ENCODE peak calls at places on chromosomes 5 and 9, in seven cellular contexts. P is heart left ventricle, F is RWPE1, Z is fibroblast of villous mesenchyme, W is foreskin fibroblast, O is mucosa of descending colon, D is BJ. U is an unnamed sample.

GRCh38 chr5:38616061-38616460 is 59.6 kb upstream of the LIFR start:
- DNase-seq in P (no peak), F (no peak), Z (peak), W (peak), O (no peak), D (peak), U (no peak)

GRCh38 chr5:38985909-38986452 is 88.2 kb downstream of the RICTOR start:
- DNase-seq in P (no peak), F (no peak), Z (no peak), W (no peak), O (no peak), D (no peak), U (no peak)

GRCh38 chr5:59123595-59124561 is 541.0 kb downstream of the RAB3C start:
- DNase-seq in P (no peak), F (no peak), Z (peak), W (no peak), O (no peak), D (no peak), U (no peak)

GRCh38 chr5:14593326-14594036 is 11.9 kb downstream of the OTULINL start:
- DNase-seq in P (no peak), F (no peak), Z (no peak), W (peak), O (no peak), D (no peak), U (no peak)

GRCh38 chr5:179293276-179293675 is 52.0 kb downstream of the ADAMTS2 start:
- DNase-seq in P (peak), F (no peak), Z (no peak), W (no peak), O (peak), D (no peak), U (no peak)

GRCh38 chr9:113828211-113828610 is 47.9 kb upstream of the ZNF618 start:
- DNase-seq in P (no peak), F (no peak), Z (peak), W (no peak), O (no peak), D (no peak), U (peak)

GRCh38 chr5:39717186-39717897 is 292.6 kb upstream of the DAB2 start:
- DNase-seq in P (no peak), F (no peak), Z (peak), W (peak), O (no peak), D (peak), U (peak)

GRCh38 chr9:121782514-121783110 is 131.2 kb downstream of the DAB2IP start:
- DNase-seq in P (no peak), F (no peak), Z (no peak), W (no peak), O (no peak), D (no peak), U (no peak)

GRCh38 chr9:69542048-69542447 is 130.1 kb downstream of the APBA1 start:
- DNase-seq in P (no peak), F (no peak), Z (no peak), W (no peak), O (no peak), D (no peak), U (no peak)

GRCh38 chr5:179250561-179251225 is 94.6 kb downstream of the ADAMTS2 start:
- DNase-seq in P (no peak), F (no peak), Z (no peak), W (no peak), O (peak), D (no peak), U (no peak)

GRCh38 chr5:150630459-150631325 is 9.8 kb upstream of the SYNPO start:
- DNase-seq in P (peak), F (no peak), Z (no peak), W (no peak), O (no peak), D (no peak), U (no peak)

GRCh38 chr5:83925321-83925877 is 204.7 kb upstream of the HAPLN1 start:
- DNase-seq in P (no peak), F (no peak), Z (peak), W (no peak), O (no peak), D (peak), U (no peak)

GRCh38 chr5:171275822-171276544 is 33.1 kb upstream of the TLX3 start:
- DNase-seq in P (no peak), F (no peak), Z (no peak), W (no peak), O (no peak), D (no peak), U (no peak)

GRCh38 chr5:157387683-157388093 is 72.3 kb upstream of the NIPAL4 start:
- DNase-seq in P (no peak), F (peak), Z (peak), W (peak), O (no peak), D (peak), U (peak)

GRCh38 chr9:90799271-90799860 is 2.3 kb upstream of the SYK start:
- DNase-seq in P (no peak), F (no peak), Z (no peak), W (no peak), O (no peak), D (no peak), U (no peak)

GRCh38 chr9:84670106-84670800 is 724 bp downstream of the NTRK2 start:
- DNase-seq in P (peak), F (no peak), Z (no peak), W (no peak), O (peak), D (no peak), U (no peak)

GRCh38 chr9:16871358-16872151 is 1.1 kb upstream of the BNC2 start:
- DNase-seq in P (peak), F (peak), Z (peak), W (peak), O (peak), D (no peak), U (peak)

GRCh38 chr9:81898851-81899250 is 29.4 kb upstream of the SPATA31D4 start:
- DNase-seq in P (no peak), F (no peak), Z (no peak), W (no peak), O (no peak), D (no peak), U (no peak)

GRCh38 chr5:91636351-91636750 is 253.2 kb upstream of the ARRDC3 start:
- DNase-seq in P (no peak), F (no peak), Z (peak), W (no peak), O (no peak), D (no peak), U (no peak)

GRCh38 chr5:124596595-124597388 is 149.6 kb downstream of the ZNF608 start:
- DNase-seq in P (no peak), F (peak), Z (peak), W (peak), O (no peak), D (peak), U (peak)

GRCh38 chr9:18829858-18830257 is 203.2 kb downstream of the SAXO1 start:
- DNase-seq in P (no peak), F (no peak), Z (peak), W (no peak), O (no peak), D (no peak), U (peak)

GRCh38 chr5:32651638-32652037 is 59.5 kb upstream of the NPR3 start:
- DNase-seq in P (no peak), F (no peak), Z (no peak), W (no peak), O (no peak), D (no peak), U (no peak)

GRCh38 chr5:7246312-7246711 is 149.6 kb upstream of the ADCY2 start:
- DNase-seq in P (no peak), F (no peak), Z (no peak), W (no peak), O (no peak), D (no peak), U (no peak)

GRCh38 chr9:29625292-29625731 is 2052.0 kb upstream of the C9orf72 start:
- DNase-seq in P (no peak), F (no peak), Z (peak), W (peak), O (no peak), D (no peak), U (no peak)

GRCh38 chr5:83471405-83472212 is at the start of gene VCAN:
- DNase-seq in P (peak), F (peak), Z (peak), W (peak), O (peak), D (no peak), U (peak)

GRCh38 chr5:72070519-72070918 is 36.8 kb upstream of the MAP1B start:
- DNase-seq in P (no peak), F (no peak), Z (no peak), W (no peak), O (no peak), D (no peak), U (no peak)

GRCh38 chr9:107587175-107587963 is 97.8 kb upstream of the KLF4 start:
- DNase-seq in P (peak), F (no peak), Z (peak), W (no peak), O (peak), D (no peak), U (no peak)

GRCh38 chr9:38081356-38082108 is 12.5 kb upstream of the SHB start:
- DNase-seq in P (no peak), F (no peak), Z (no peak), W (no peak), O (no peak), D (no peak), U (no peak)

GRCh38 chr5:175857986-175858385 is 13.4 kb upstream of the CPLX2 start:
- DNase-seq in P (no peak), F (no peak), Z (no peak), W (no peak), O (no peak), D (no peak), U (no peak)

GRCh38 chr9:132040808-132041207 is 38.9 kb downstream of the MED27 start:
- DNase-seq in P (no peak), F (no peak), Z (no peak), W (no peak), O (no peak), D (no peak), U (no peak)
- TF ChIP-seq CTCF in P (no peak), F (no peak), Z (no peak), W (no peak), O (no peak), D (no peak), U (no peak)

GRCh38 chr5:623531-623930 is 11.4 kb downstream of the CEP72 start:
- DNase-seq in P (no peak), F (no peak), Z (no peak), W (no peak), O (peak), D (no peak), U (no peak)

GRCh38 chr5:624118-624950 is 12.2 kb downstream of the CEP72 start:
- DNase-seq in P (no peak), F (no peak), Z (no peak), W (no peak), O (peak), D (no peak), U (no peak)

GRCh38 chr5:626850-627249 is 14.7 kb downstream of the CEP72 start:
- DNase-seq in P (no peak), F (no peak), Z (peak), W (no peak), O (no peak), D (peak), U (no peak)

GRCh38 chr5:624951-625230 is 12.8 kb downstream of the CEP72 start:
- DNase-seq in P (no peak), F (no peak), Z (no peak), W (no peak), O (peak), D (no peak), U (no peak)

DNA sequence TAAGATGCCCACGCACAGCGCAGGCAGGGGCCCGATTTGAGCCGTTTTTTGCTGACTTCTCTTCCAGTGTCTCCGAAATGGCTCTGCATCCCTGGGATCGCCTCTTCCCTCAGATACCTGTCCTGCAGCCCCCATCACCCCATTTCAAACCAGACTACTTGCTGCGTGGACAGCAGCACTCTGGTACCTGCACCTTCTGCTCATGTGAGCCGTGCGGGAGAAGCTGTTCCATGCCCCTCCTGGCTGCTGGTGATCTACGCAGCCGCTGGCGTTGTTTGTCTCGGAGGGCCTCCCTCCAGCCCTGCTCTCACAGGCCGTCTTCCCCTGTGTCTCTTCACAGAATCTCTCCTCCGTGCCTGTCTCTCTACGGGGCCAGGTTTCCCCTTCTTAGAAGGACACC is 13.4 kb downstream of the CEP72 start:
- DNase-seq in P (peak), F (no peak), Z (no peak), W (no peak), O (peak), D (no peak), U (no peak)
- TF ChIP-seq CTCF in P (no peak), F (no peak), Z (no peak), W (no peak), O (no peak), D (no peak), U (no peak)

GRCh38 chr5:15807861-15808260 is 307.9 kb downstream of the FBXL7 start:
- DNase-seq in P (no peak), F (no peak), Z (peak), W (no peak), O (no peak), D (no peak), U (peak)
- TF ChIP-seq CTCF in P (no peak), F (no peak), Z (no peak), W (peak), O (no peak), D (peak), U (no peak)

GRCh38 chr9:5976668-5977397 is 38.6 kb downstream of the RANBP6 start:
- DNase-seq in P (no peak), F (no peak), Z (peak), W (no peak), O (no peak), D (no peak), U (peak)
- TF ChIP-seq CTCF in P (no peak), F (no peak), Z (no peak), W (no peak), O (no peak), D (no peak), U (no peak)

GRCh38 chr9:13445123-13445522 is 165.6 kb upstream of the MPDZ start:
- DNase-seq in P (no peak), F (no peak), Z (no peak), W (no peak), O (no peak), D (no peak), U (no peak)

GRCh38 chr9:13448482-13448881 is 169.0 kb upstream of the MPDZ start:
- DNase-seq in P (no peak), F (no peak), Z (no peak), W (no peak), O (no peak), D (no peak), U (no peak)

GRCh38 chr9:13447551-13448422 is 168.3 kb upstream of the MPDZ start:
- DNase-seq in P (no peak), F (no peak), Z (no peak), W (no peak), O (no peak), D (no peak), U (no peak)

GRCh38 chr9:13446261-13446660 is 166.8 kb upstream of the MPDZ start:
- DNase-seq in P (no peak), F (no peak), Z (no peak), W (no peak), O (no peak), D (no peak), U (no peak)

GRCh38 chr9:13446935-13447334 is 167.4 kb upstream of the MPDZ start:
- DNase-seq in P (no peak), F (no peak), Z (no peak), W (no peak), O (no peak), D (no peak), U (no peak)
- TF ChIP-seq CTCF in P (peak), F (no peak), Z (no peak), W (no peak), O (no peak), D (no peak), U (peak)

DNA sequence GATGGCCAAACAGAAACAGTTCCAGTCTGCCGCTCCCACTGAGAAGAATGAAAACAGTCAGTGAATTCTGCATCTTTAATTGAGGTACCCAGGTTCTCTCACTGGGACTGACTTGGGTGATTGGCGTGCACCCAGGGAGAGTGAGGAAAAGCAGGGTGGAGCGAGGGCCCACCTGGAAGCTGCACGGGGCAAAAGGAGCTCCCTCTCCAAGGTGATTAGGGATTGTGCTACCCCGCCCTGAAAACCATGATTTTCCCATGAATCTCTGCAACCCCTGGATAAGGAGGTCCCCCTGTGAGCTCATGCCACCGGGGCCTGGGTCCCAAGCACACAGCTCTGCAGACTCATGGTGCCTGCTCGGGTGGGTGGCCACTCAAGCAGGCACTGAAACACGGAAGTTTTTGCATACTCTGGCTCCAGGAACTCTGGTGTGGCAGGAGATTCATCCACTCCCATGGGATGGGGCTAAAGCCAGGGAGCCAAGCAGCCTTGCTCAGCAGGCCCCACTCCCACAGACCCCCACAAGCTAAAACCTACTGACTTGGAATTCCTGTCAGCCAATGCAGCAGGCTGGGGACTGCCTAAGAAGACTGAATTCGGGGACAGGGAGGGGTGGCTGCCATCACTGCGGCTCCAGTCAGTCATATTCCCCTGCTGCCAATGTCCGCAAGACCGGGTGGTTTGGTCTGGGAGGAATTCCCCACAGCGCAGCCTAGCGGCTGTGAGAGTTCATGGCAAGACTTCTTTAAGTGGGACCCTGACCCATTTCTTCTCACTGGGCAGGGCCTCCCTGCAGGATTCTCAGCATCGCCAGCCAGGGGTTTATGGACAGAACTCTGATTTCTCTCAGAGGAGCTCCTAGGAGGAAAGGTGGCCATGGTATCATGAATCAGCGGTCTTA is 652.2 kb upstream of the RGMB start:
- DNase-seq in P (no peak), F (no peak), Z (no peak), W (no peak), O (peak), D (no peak), U (no peak)
- TF ChIP-seq CTCF in P (no peak), F (no peak), Z (no peak), W (no peak), O (no peak), D (no peak), U (no peak)

GRCh38 chr5:141100243-141100805 is at the start of gene PCDHB3:
- DNase-seq in P (peak), F (peak), Z (peak), W (no peak), O (no peak), D (no peak), U (peak)

GRCh38 chr5:141105350-141105749 is 5.1 kb downstream of the PCDHB3 start:
- DNase-seq in P (no peak), F (no peak), Z (no peak), W (no peak), O (no peak), D (no peak), U (no peak)

GRCh38 chr5:141095263-141095641 is 837 bp downstream of the PCDHB2 start:
- DNase-seq in P (peak), F (no peak), Z (no peak), W (no peak), O (no peak), D (no peak), U (no peak)

DNA sequence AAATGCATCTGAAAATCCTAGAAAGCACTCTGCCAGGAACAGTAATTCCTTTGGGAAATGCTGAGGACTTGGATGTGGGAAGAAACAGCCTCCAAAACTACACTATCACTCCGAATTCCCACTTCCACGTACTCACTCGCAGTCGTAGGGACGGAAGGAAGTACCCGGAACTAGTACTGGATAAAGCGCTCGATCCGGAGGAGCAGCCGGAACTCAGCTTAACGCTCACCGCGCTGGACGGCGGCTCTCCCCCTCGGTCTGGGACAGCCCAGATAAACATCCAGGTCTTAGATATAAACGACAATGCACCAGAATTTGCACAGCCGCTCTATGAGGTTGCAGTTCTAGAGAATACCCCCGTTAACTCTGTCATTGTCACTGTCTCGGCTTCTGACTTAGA is 786 bp downstream of the PCDHB3 start:
- DNase-seq in P (no peak), F (no peak), Z (no peak), W (no peak), O (no peak), D (no peak), U (no peak)
- TF ChIP-seq CTCF in P (no peak), F (no peak), Z (no peak), W (no peak), O (no peak), D (no peak), U (no peak)